ENCODE peak calls at places on chromosome 1, in nine cellular contexts. A, I, K, E, U, V, Y, N and P are unnamed samples.

GRCh38 chr1:156675715-156676311 is 1.4 kb downstream of the NES start:
- DNase-seq in E (no peak), I (no peak), Y (no peak), K (no peak), V (peak), A (no peak), U (no peak), N (no peak), P (no peak)

GRCh38 chr1:47886141-47886540 is 111.0 kb downstream of the TRABD2B start:
- DNase-seq in K (no peak), V (no peak), N (no peak), A (no peak), U (no peak), E (no peak), Y (no peak), I (no peak), P (no peak)

GRCh38 chr1:25800538-25801377 is 765 bp downstream of the SELENON start:
- DNase-seq in K (no peak), Y (no peak), A (no peak), E (no peak), I (no peak), V (no peak), U (no peak), N (no peak), P (no peak)

GRCh38 chr1:243712890-243713425 is 137.1 kb downstream of the AKT3 start:
- DNase-seq in N (no peak), I (no peak), E (no peak), U (no peak), V (no peak), A (peak), Y (no peak), K (peak), P (peak)

GRCh38 chr1:55044617-55045397 is 5.5 kb downstream of the PCSK9 start:
- DNase-seq in V (no peak), N (no peak), A (no peak), K (no peak), E (no peak), I (no peak), U (no peak), Y (no peak), P (no peak)

GRCh38 chr1:56798053-56798471 is 21.1 kb downstream of the FYB2 start:
- DNase-seq in U (no peak), Y (no peak), K (peak), V (no peak), A (no peak), N (peak), I (no peak), E (no peak), P (no peak)

GRCh38 chr1:90114521-90115141 is 119.7 kb downstream of the ZNF326 start:
- DNase-seq in A (peak), U (no peak), I (peak), E (no peak), Y (peak), K (peak), N (peak), V (no peak), P (peak)

GRCh38 chr1:27795601-27796000 is 22.6 kb downstream of the STX12 start:
- DNase-seq in I (no peak), E (no peak), N (no peak), A (no peak), K (no peak), Y (no peak), V (no peak), U (no peak), P (no peak)

GRCh38 chr1:211329764-211330201 is 3.1 kb downstream of the TRAF5 start:
- DNase-seq in V (no peak), N (no peak), Y (no peak), I (peak), E (no peak), U (no peak), K (no peak), A (no peak), P (no peak)

GRCh38 chr1:36384542-36385409 is 948 bp downstream of the STK40 start:
- DNase-seq in V (peak), K (peak), A (peak), U (peak), E (peak), I (peak), Y (peak), N (peak), P (peak)

GRCh38 chr1:233114159-233114558 is 163.7 kb downstream of the NTPCR start:
- DNase-seq in N (peak), I (peak), E (no peak), V (no peak), U (no peak), A (peak), Y (no peak), K (peak), P (peak)

GRCh38 chr1:159918918-159919195 is 6.5 kb downstream of the TAGLN2 start:
- DNase-seq in A (no peak), E (no peak), N (no peak), Y (no peak), I (no peak), V (no peak), U (no peak), K (no peak), P (no peak)

GRCh38 chr1:33735624-33736023 is 128.3 kb upstream of the HMGB4 start:
- DNase-seq in A (no peak), V (no peak), Y (no peak), E (no peak), N (peak), U (no peak), K (peak), I (no peak), P (peak)

GRCh38 chr1:41495171-41495948 is 10.9 kb upstream of the EDN2 start:
- DNase-seq in I (no peak), K (peak), V (peak), A (peak), E (no peak), Y (peak), U (no peak), N (no peak), P (peak)
- TF ChIP-seq CTCF in I (no peak), K (no peak), V (no peak), A (peak), E (peak), Y (no peak), U (no peak), N (peak), P (peak)

DNA sequence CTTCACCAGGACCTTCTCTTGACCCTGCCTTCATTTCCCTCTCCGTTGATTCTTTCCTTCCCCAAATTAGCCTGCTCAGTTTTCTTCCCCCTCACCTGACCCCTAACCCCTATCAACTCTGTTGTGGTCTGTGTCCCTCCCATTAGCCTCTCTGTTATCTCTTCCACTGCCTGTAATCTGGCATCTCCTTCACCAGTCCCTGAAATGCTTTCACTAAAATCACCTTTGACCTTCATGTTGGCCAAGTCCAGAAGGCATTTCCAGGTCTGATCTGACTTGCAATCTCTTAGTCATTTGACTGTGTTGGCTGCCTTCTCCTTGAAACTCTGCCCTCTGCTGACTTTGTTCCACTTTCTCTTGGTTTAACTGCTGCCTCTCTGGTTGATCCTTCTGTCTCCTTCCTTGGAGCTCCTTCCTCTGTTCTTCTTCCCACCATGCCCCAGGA is 28.2 kb downstream of the ATP8B2 start:
- DNase-seq in I (peak), K (peak), U (peak), A (peak), E (no peak), N (peak), V (no peak), Y (peak), P (peak)
- TF ChIP-seq CTCF in I (peak), K (peak), U (no peak), A (peak), E (no peak), N (peak), V (no peak), Y (peak), P (peak)

DNA sequence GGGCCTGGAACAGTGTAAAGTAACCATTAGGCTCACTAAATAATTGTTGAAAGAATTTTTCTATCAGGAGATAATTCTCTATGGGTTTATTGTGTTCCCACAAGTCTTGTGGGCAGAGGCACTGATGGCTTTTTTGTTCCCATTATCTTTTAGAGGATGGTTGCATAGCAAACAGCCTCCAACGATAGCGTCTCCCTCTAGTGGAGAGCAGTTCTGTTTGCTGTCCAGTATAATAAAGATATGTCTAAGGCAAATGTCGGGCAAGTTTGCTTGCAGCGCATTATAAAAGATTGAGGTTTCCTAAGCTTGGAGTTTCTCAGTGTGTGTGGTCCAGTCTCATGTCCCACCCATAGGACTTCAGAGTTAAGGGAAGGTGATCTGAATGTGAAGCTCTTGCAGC is 1.3 kb upstream of the SLC6A17 start:
- DNase-seq in I (peak), V (no peak), A (peak), Y (no peak), E (no peak), U (no peak), N (no peak), K (no peak), P (no peak)
- TF ChIP-seq CTCF in I (peak), V (peak), A (peak), Y (no peak), E (peak), U (no peak), N (peak), K (no peak), P (peak)

GRCh38 chr1:59977075-59977410 is 50.5 kb upstream of the CYP2J2 start:
- DNase-seq in I (no peak), A (no peak), U (no peak), V (no peak), E (no peak), N (no peak), K (no peak), Y (no peak), P (no peak)
- TF ChIP-seq CTCF in I (no peak), A (no peak), U (no peak), V (no peak), E (no peak), N (no peak), K (no peak), Y (no peak), P (no peak)

GRCh38 chr1:226903819-226904710 is 33.6 kb downstream of the PSEN2 start:
- DNase-seq in N (peak), Y (no peak), A (no peak), U (no peak), I (no peak), E (no peak), K (peak), V (no peak), P (peak)
- TF ChIP-seq CTCF in N (no peak), Y (no peak), A (no peak), U (no peak), I (no peak), E (no peak), K (no peak), V (no peak), P (no peak)

GRCh38 chr1:30747028-30748008 is 10.3 kb downstream of the LAPTM5 start:
- DNase-seq in N (no peak), V (no peak), Y (no peak), E (no peak), K (no peak), A (no peak), U (no peak), I (no peak), P (no peak)
- TF ChIP-seq CTCF in N (no peak), V (no peak), Y (no peak), E (no peak), K (no peak), A (no peak), U (no peak), I (no peak), P (no peak)